ENCODE peak calls at places on chromosomes 16 and 17, in seven cellular contexts. F, T, R, N, X, Y and B are unnamed samples. For H3K4me1 and H3K36me3, the result is how much of the 10 kb centered on the place peaks cover.

GRCh38 chr16:68247932-68248331 is 2.8 kb downstream of the PLA2G15 start:
- DNase-seq in F (no peak), T (no peak), R (no peak), N (no peak), X (no peak), Y (no peak), B (no peak)

GRCh38 chr17:332558-333322 is 19.9 kb downstream of the RPH3AL start:
- DNase-seq in F (peak), T (no peak), R (peak), N (no peak), X (no peak), Y (peak), B (peak)

GRCh38 chr16:8868272-8869211 is at the start of gene CARHSP1:
- DNase-seq in F (peak), T (peak), R (peak), N (peak), X (peak), Y (peak), B (peak)

GRCh38 chr16:85555549-85556455 is 57.3 kb upstream of the GSE1 start:
- DNase-seq in F (no peak), T (no peak), R (no peak), N (no peak), X (no peak), Y (no peak), B (peak)

GRCh38 chr17:74919440-74920305 is 3.4 kb downstream of the USH1G start:
- DNase-seq in F (no peak), T (no peak), R (no peak), N (no peak), X (no peak), Y (no peak), B (peak)

GRCh38 chr17:68603663-68604062 is 2.5 kb upstream of the FAM20A start:
- DNase-seq in F (no peak), T (no peak), R (no peak), N (no peak), X (no peak), Y (no peak), B (no peak)

GRCh38 chr17:22461460-22462145 is 769.3 kb downstream of the KCNJ18 start:
- DNase-seq in F (no peak), T (no peak), R (no peak), N (no peak), X (no peak), Y (no peak), B (no peak)

GRCh38 chr17:68705331-68706166 is 104.4 kb upstream of the FAM20A start:
- DNase-seq in F (no peak), T (no peak), R (no peak), N (no peak), X (no peak), Y (peak), B (no peak)

GRCh38 chr17:64777413-64778101 is 115.5 kb upstream of the SMURF2 start:
- DNase-seq in F (peak), T (no peak), R (peak), N (no peak), X (no peak), Y (no peak), B (peak)

GRCh38 chr17:76189741-76190140 is 48.7 kb upstream of the FOXJ1 start:
- DNase-seq in F (no peak), T (no peak), R (no peak), N (no peak), X (no peak), Y (no peak), B (no peak)

GRCh38 chr17:8137645-8138342 is 13.9 kb upstream of the HES7 start:
- DNase-seq in F (peak), T (no peak), R (peak), N (no peak), X (no peak), Y (no peak), B (no peak)

GRCh38 chr17:81090361-81091133 is 55.6 kb downstream of the BAIAP2 start:
- DNase-seq in F (peak), T (no peak), R (peak), N (peak), X (peak), Y (no peak), B (no peak)

GRCh38 chr17:81932333-81932983 is 4.6 kb downstream of the PYCR1 start:
- DNase-seq in F (no peak), T (no peak), R (no peak), N (no peak), X (no peak), Y (no peak), B (no peak)

GRCh38 chr17:73969956-73970355 is 233.5 kb upstream of the RPL38 start:
- DNase-seq in F (peak), T (no peak), R (no peak), N (no peak), X (no peak), Y (no peak), B (peak)

GRCh38 chr17:41654134-41654907 is 29.9 kb upstream of the KRT17 start:
- DNase-seq in F (no peak), T (no peak), R (peak), N (no peak), X (no peak), Y (no peak), B (peak)

GRCh38 chr16:23914935-23915549 is 79.3 kb downstream of the PRKCB start:
- DNase-seq in F (peak), T (no peak), R (no peak), N (no peak), X (no peak), Y (no peak), B (no peak)

GRCh38 chr16:71645450-71645849 is 19.5 kb downstream of the MARVELD3 start:
- DNase-seq in F (no peak), T (no peak), R (no peak), N (no peak), X (no peak), Y (peak), B (peak)

GRCh38 chr16:55116165-55116894 is 185.7 kb downstream of the IRX5 start:
- DNase-seq in F (no peak), T (no peak), R (no peak), N (no peak), X (no peak), Y (peak), B (no peak)

GRCh38 chr16:88730632-88731607 is 24.6 kb downstream of the CTU2 start:
- DNase-seq in F (no peak), T (no peak), R (no peak), N (no peak), X (no peak), Y (peak), B (no peak)

GRCh38 chr17:35766489-35766877 is 5.8 kb downstream of the C17orf50 start:
- DNase-seq in F (no peak), T (no peak), R (no peak), N (no peak), X (no peak), Y (no peak), B (no peak)

GRCh38 chr16:9908613-9909012 is 273.6 kb downstream of the GRIN2A start:
- DNase-seq in F (no peak), T (no peak), R (no peak), N (no peak), X (no peak), Y (no peak), B (peak)

DNA sequence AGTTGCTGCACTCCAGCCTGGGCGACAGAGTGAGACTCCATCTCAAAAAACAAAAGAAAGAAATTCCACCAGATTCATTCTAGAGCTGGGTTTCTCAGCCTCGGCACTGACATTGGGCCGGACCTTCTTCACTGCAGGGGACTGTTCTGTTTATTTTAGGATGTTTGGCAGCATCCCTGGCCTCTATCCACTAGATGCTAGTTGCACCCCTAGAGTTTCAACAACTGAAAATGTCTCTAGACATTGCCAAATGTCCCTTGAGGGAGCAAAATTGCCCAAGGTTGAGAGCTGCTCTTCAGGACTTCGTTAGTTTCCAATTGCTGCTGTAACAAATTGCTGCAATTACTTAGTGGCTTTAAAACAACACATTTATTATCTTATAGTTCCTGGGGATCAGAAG is 7.2 kb downstream of the EEF2K start:
- DNase-seq in F (no peak), T (no peak), R (no peak), N (no peak), X (no peak), Y (no peak), B (no peak)
- H3K4me1 ChIP-seq in F (half or more), T (under half), R (half or more), N (under half), X (under half), Y (under half), B (under half)

DNA sequence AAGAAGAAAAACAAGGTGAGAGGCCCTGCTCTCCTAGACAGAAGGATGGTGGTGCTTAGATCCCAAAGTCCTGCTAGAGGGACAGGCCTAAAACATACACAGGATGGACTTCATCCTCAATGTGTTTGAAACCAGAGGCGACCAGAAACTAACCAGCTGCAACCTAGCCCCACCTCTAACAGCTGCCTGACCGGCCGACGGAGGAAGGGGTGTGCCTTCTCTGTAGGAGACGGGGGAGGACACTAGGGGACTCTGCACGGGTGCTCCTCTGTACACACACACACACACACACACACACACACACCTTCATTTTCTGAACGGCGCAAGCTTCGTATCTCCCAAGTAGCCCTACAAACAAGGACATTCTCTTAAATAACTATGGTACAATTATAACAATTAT is 24.3 kb upstream of the PITPNM3 start:
- DNase-seq in F (no peak), T (no peak), R (no peak), N (no peak), X (no peak), Y (no peak), B (no peak)
- H3K36me3 ChIP-seq in F (half or more), T (under half), R (under half), N (under half), X (under half), Y (under half), B (under half)

GRCh38 chr17:78127888-78128615 is 503 bp downstream of the TMC6 start:
- DNase-seq in F (peak), T (no peak), R (peak), N (no peak), X (no peak), Y (no peak), B (peak)
- TF ChIP-seq POLR2A in F (no peak), T (no peak), R (no peak), N (no peak), X (peak), Y (no peak), B (no peak)

DNA sequence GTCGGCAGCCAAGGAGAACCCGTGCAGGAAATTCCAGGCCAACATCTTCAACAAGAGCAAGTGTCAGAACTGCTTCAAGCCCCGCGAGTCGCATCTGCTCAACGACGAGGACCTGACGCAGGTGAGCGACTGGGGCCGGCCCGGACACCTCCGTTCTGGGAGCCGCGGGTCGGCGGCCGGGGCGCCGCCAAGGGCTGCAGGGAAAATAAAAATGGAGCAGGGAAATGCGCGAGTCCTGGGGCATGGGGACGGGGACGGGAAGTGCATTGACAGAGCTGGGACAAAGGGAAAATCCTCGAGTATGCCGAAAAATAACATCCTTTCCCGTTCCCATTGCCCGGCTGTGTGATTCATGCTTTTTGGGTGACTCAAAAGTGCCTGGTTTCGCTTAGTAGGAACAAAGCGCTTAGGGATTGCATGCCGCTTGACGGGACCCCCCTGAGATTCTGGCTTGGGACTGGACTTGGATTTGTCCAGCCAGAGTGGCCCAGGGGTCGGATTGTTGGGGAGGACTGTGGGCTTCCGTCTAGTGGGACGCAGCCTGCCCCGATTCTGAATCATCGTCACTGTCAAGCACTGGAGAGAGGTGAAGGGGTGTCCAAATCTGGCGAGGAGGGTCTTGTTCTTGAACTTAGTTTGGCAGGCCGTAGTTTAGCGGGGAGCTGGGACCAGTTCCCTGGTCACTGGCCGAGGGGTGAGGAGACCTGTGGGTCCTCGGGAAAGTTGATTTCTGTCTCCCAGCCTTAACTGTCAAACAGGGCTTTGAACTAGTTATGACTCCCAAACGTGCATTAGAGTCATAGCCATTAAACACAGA is 802 bp downstream of the MPRIP start:
- DNase-seq in F (no peak), T (peak), R (peak), N (no peak), X (no peak), Y (peak), B (peak)
- H3K4me1 ChIP-seq in F (half or more), T (under half), R (under half), N (under half), X (under half), Y (under half), B (half or more)

DNA sequence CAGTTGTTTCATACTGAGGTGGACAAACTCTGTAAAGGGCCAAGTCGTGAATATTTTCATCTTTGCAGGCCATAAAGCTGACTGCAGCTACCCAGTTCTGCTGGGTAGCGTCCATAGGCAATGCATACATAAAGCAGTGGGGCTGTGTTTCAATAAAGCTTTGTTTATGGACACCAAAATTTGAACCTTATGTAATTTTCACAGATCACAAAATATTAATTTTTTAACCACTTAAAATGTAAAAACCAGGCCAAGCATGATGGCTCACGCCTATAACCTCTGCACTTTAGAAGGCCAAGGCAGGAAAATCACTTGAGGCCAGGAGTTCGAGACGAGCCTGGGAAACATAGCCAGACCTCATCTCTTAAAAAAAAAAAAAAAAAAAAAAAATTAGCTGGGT is 148.0 kb downstream of the CCDC182 start:
- DNase-seq in F (no peak), T (no peak), R (no peak), N (no peak), X (no peak), Y (no peak), B (no peak)
- H3K36me3 ChIP-seq in F (under half), T (under half), R (under half), N (under half), X (under half), Y (under half), B (under half)